ENCODE peak calls at places on chromosomes 3 and 15, in five cellular contexts. C is DMS153, Z is type B pancreatic cell, D is fibroblast of lung, G is putamen. Y is an unnamed sample.

GRCh38 chr3:6516143-6516542 is 344.8 kb upstream of the GRM7 start:
- DNase-seq in Z (no peak), D (no peak), C (no peak), G (no peak), Y (no peak)

GRCh38 chr15:79065361-79065743 is 25.2 kb downstream of the RASGRF1 start:
- DNase-seq in C (no peak), Z (no peak), G (no peak), D (no peak), Y (no peak)

GRCh38 chr3:161349529-161350278 is 21.6 kb downstream of the SPTSSB start:
- DNase-seq in C (no peak), D (peak), Z (no peak), G (no peak), Y (peak)

GRCh38 chr3:99753268-99753975 is 64.2 kb upstream of the CMSS1 start:
- DNase-seq in C (peak), D (peak), Z (no peak), G (peak), Y (peak)

GRCh38 chr3:190543656-190544055 is 29.8 kb downstream of the IL1RAP start:
- DNase-seq in Z (no peak), D (no peak), C (peak), G (no peak), Y (peak)

GRCh38 chr15:52097176-52097575 is 15.4 kb downstream of the BCL2L10 start:
- DNase-seq in Z (no peak), G (no peak), C (no peak), D (no peak), Y (no peak)

GRCh38 chr15:99993262-99993661 is 260.0 kb upstream of the LYSMD4 start:
- DNase-seq in G (no peak), D (no peak), C (no peak), Z (no peak), Y (no peak)

GRCh38 chr3:167109746-167110145 is 270.4 kb downstream of the ZBBX start:
- DNase-seq in Z (no peak), D (no peak), G (no peak), C (no peak), Y (no peak)

GRCh38 chr3:101068876-101069606 is 75.8 kb upstream of the ABI3BP start:
- DNase-seq in G (no peak), Z (no peak), C (no peak), D (no peak), Y (no peak)

GRCh38 chr15:94263341-94264273 is 32.2 kb downstream of the MCTP2 start:
- DNase-seq in G (no peak), D (peak), C (no peak), Z (no peak), Y (no peak)

GRCh38 chr3:189902230-189903186 is 218.2 kb downstream of the P3H2 start:
- DNase-seq in G (no peak), C (no peak), D (no peak), Z (no peak), Y (peak)

GRCh38 chr3:194573680-194574437 is 59.4 kb downstream of the TMEM44 start:
- DNase-seq in G (no peak), Z (no peak), D (peak), C (peak), Y (peak)

GRCh38 chr15:64552281-64552948 is 92.0 kb downstream of the ZNF609 start:
- DNase-seq in C (no peak), G (no peak), D (no peak), Z (no peak), Y (no peak)

GRCh38 chr3:17431004-17431403 is 311.4 kb downstream of the TBC1D5 start:
- DNase-seq in C (no peak), G (peak), Z (no peak), D (peak), Y (peak)

GRCh38 chr3:188298585-188298984 is 144.6 kb downstream of the LPP start:
- DNase-seq in G (no peak), D (no peak), Z (no peak), C (no peak), Y (no peak)

GRCh38 chr15:89071471-89071870 is 16.8 kb upstream of the ABHD2 start:
- DNase-seq in G (no peak), C (no peak), Z (no peak), D (no peak), Y (no peak)

GRCh38 chr15:73246411-73246810 is 122.3 kb downstream of the HCN4 start:
- DNase-seq in C (no peak), G (no peak), D (no peak), Z (no peak), Y (no peak)

GRCh38 chr3:26636328-26636727 is 13.8 kb downstream of the LRRC3B start:
- DNase-seq in D (no peak), G (no peak), Z (no peak), C (no peak), Y (no peak)

GRCh38 chr3:187678869-187679268 is 8.7 kb upstream of the SST start:
- DNase-seq in Z (no peak), C (peak), D (peak), G (peak), Y (peak)

GRCh38 chr3:12194209-12194608 is 35.5 kb upstream of the TIMP4 start:
- DNase-seq in D (peak), G (peak), C (no peak), Z (no peak), Y (peak)

GRCh38 chr15:56805466-56806146 is 72.3 kb upstream of the ZNF280D start:
- DNase-seq in D (peak), C (no peak), Z (no peak), G (peak), Y (peak)

GRCh38 chr3:33636125-33636855 is 81.8 kb downstream of the CLASP2 start:
- DNase-seq in G (peak), Z (no peak), C (peak), D (peak), Y (peak)

GRCh38 chr3:96354742-96355141 is 459.7 kb upstream of the EPHA6 start:
- DNase-seq in G (no peak), Z (no peak), D (peak), C (no peak), Y (no peak)

GRCh38 chr15:29994284-29994683 is 88.5 kb upstream of the GOLGA8J start:
- DNase-seq in G (no peak), D (no peak), C (no peak), Z (no peak), Y (no peak)

GRCh38 chr3:105137911-105138310 is 228.8 kb upstream of the ALCAM start:
- DNase-seq in Z (no peak), G (peak), C (no peak), D (peak), Y (no peak)

GRCh38 chr15:66567897-66568296 is 2.1 kb upstream of the LCTL start:
- DNase-seq in G (no peak), Z (no peak), C (no peak), D (no peak), Y (no peak)

GRCh38 chr3:129428382-129429079 is at the start of gene EFCAB12:
- DNase-seq in G (peak), D (peak), Z (peak), C (peak), Y (peak)

GRCh38 chr15:47206358-47206978 is 510.8 kb upstream of the SEMA6D start:
- DNase-seq in Z (no peak), D (no peak), G (no peak), C (no peak), Y (no peak)

GRCh38 chr3:184814214-184814613 is 2.2 kb downstream of the VPS8 start:
- DNase-seq in G (no peak), D (no peak), C (no peak), Z (no peak), Y (no peak)

GRCh38 chr15:77002954-77003912 is 8.3 kb downstream of the PSTPIP1 start:
- DNase-seq in G (peak), C (no peak), Z (no peak), D (no peak), Y (no peak)

GRCh38 chr3:186713499-186713898 is 3.7 kb upstream of the KNG1 start:
- DNase-seq in Z (no peak), C (no peak), G (no peak), D (no peak), Y (no peak)

GRCh38 chr3:128864351-128864811 is 15.0 kb upstream of the ACAD9 start:
- DNase-seq in D (no peak), C (no peak), G (peak), Z (no peak), Y (no peak)

GRCh38 chr15:26453914-26454313 is 319.0 kb downstream of the GABRB3 start:
- DNase-seq in G (no peak), C (no peak), Z (no peak), D (no peak), Y (no peak)

GRCh38 chr15:101396484-101397261 is 92.8 kb downstream of the PCSK6 start:
- DNase-seq in Z (peak), C (no peak), G (no peak), D (no peak), Y (no peak)

GRCh38 chr15:40087991-40088928 is 20.4 kb downstream of the BMF start:
- DNase-seq in D (no peak), G (no peak), Z (no peak), C (no peak), Y (no peak)

Y was measured in DMS53.